ENCODE peak calls at places on chromosomes 7 and 10, in ten cellular contexts. E is suprapubic skin, T is upper lobe of right lung, D is PC-9, U is breast epithelium, P is ovary, M is fibroblast of lung, W is AG04450, J is ascending aorta, R is tibial artery. G is an unnamed sample.

GRCh38 chr7:116232920-116233319 is 22.6 kb downstream of the TES start:
- DNase-seq in D (no peak), J (no peak), R (no peak), P (no peak), T (no peak), W (no peak), M (no peak), E (no peak), U (no peak), G (no peak)

GRCh38 chr10:73480158-73480557 is 15.7 kb downstream of the PPP3CB start:
- DNase-seq in M (peak), D (no peak), E (no peak), P (no peak), W (no peak), T (no peak), J (no peak), R (no peak), U (no peak), G (peak)

GRCh38 chr7:108012499-108013430 is 9.8 kb upstream of the LAMB1 start:
- DNase-seq in U (no peak), M (peak), J (no peak), T (no peak), W (no peak), R (no peak), D (no peak), E (no peak), P (no peak), G (no peak)

GRCh38 chr7:87220026-87220733 is 648 bp upstream of the TMEM243 start:
- DNase-seq in R (peak), P (peak), U (peak), M (peak), J (peak), E (peak), D (peak), W (no peak), T (peak), G (peak)

GRCh38 chr7:157829491-157829890 is 492.7 kb downstream of the DNAJB6 start:
- DNase-seq in J (no peak), T (peak), P (no peak), R (no peak), E (no peak), M (no peak), D (no peak), W (no peak), U (no peak), G (no peak)

GRCh38 chr10:28012990-28013389 is 14.1 kb upstream of the ODAD2 start:
- DNase-seq in U (no peak), P (no peak), M (no peak), R (no peak), J (no peak), T (no peak), W (no peak), E (no peak), D (no peak), G (no peak)

GRCh38 chr7:136312592-136312991 is 335.4 kb upstream of the MTPN start:
- DNase-seq in W (no peak), T (no peak), P (no peak), U (no peak), E (no peak), R (no peak), J (no peak), D (no peak), M (no peak), G (no peak)

GRCh38 chr10:21135396-21135973 is 238.4 kb upstream of the NEBL start:
- DNase-seq in J (no peak), M (no peak), P (no peak), D (no peak), U (no peak), R (no peak), T (no peak), E (no peak), W (no peak), G (peak)

GRCh38 chr7:137952406-137952805 is 49.5 kb downstream of the CREB3L2 start:
- DNase-seq in T (no peak), E (no peak), J (no peak), D (peak), M (no peak), U (no peak), R (no peak), W (no peak), P (no peak), G (no peak)

GRCh38 chr7:8384901-8385300 is 48.5 kb upstream of the NXPH1 start:
- DNase-seq in P (no peak), R (no peak), T (no peak), E (no peak), J (no peak), W (no peak), D (no peak), M (no peak), U (no peak), G (no peak)

GRCh38 chr10:98320476-98321202 is 52.6 kb upstream of the LOXL4 start:
- DNase-seq in E (no peak), P (no peak), D (no peak), U (no peak), R (no peak), T (no peak), M (no peak), W (no peak), J (no peak), G (no peak)

GRCh38 chr10:43214071-43214955 is 52.6 kb downstream of the RASGEF1A start:
- DNase-seq in U (no peak), J (no peak), D (no peak), T (no peak), P (no peak), W (no peak), E (no peak), R (no peak), M (no peak), G (peak)

GRCh38 chr10:63723320-63723719 is 202.1 kb downstream of the REEP3 start:
- DNase-seq in U (no peak), W (no peak), J (no peak), R (no peak), T (no peak), M (no peak), E (no peak), D (no peak), P (no peak), G (no peak)

GRCh38 chr10:63726883-63727282 is 205.7 kb downstream of the REEP3 start:
- DNase-seq in T (no peak), U (no peak), D (no peak), J (no peak), M (no peak), R (no peak), W (no peak), P (no peak), E (no peak), G (no peak)

GRCh38 chr10:63722537-63722936 is 201.3 kb downstream of the REEP3 start:
- DNase-seq in U (peak), M (peak), D (no peak), R (peak), T (no peak), J (no peak), P (no peak), W (no peak), E (no peak), G (no peak)

GRCh38 chr10:63723741-63724140 is 202.5 kb downstream of the REEP3 start:
- DNase-seq in U (no peak), R (no peak), D (no peak), J (no peak), E (no peak), M (no peak), T (no peak), P (no peak), W (no peak), G (no peak)

GRCh38 chr10:63724922-63725321 is 203.7 kb downstream of the REEP3 start:
- DNase-seq in M (no peak), D (no peak), P (no peak), J (no peak), T (no peak), W (no peak), R (no peak), U (no peak), E (no peak), G (no peak)
- TF ChIP-seq CTCF in M (no peak), D (peak), P (no peak), J (no peak), T (no peak), W (peak), R (no peak), U (no peak), E (no peak), G (no peak)

GRCh38 chr7:50449501-50449880 is 659 bp downstream of the FIGNL1 start:
- DNase-seq in U (no peak), D (no peak), J (no peak), R (no peak), W (no peak), M (no peak), P (no peak), E (no peak), T (no peak), G (no peak)
- H3K27ac ChIP-seq in U (peak), D (peak), J (peak), R (peak), W (no peak), M (peak), P (peak), E (peak), T (peak), G (peak)

DNA sequence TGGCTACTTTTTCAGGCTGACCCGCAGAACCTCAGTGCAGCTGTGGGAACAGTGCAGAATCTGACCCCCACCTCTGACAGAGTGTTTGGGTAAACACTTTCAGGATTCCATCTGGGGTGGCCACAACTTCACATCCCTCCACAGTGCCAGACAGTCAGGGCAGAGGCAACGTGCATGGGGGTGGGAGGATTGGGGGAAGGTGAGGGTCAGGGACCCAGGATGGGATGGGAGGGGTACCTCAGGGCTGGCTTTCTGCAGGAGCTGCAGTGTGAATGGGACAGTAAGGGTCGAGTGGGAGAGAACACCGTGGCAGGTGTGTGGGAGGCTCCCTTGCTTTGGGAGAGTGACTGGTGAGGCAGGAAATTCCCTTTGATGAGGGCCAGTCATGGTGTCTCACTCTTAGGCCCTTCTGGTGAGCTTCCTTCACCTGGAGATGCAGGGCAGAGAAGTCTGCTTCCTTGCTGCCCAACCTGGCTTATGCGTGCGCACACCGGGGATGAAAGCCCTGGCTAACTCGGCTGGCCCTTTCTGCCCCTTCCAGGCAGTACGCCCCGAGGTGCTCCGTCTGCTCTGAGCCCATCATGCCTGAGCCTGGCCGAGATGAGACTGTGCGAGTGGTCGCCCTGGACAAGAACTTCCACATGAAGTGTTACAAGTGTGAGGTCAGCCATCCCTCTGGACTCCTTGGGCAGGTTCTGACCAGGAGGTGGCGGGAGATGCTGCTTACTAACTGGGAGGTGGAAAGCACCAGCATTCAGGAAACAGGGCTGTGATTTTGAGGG is 8.4 kb downstream of the ZYX start:
- DNase-seq in M (no peak), P (no peak), U (no peak), T (no peak), D (no peak), J (no peak), E (no peak), R (no peak), W (no peak), G (no peak)
- TF ChIP-seq CTCF in M (no peak), P (no peak), U (no peak), T (no peak), D (no peak), J (no peak), E (no peak), R (no peak), W (peak), G (no peak)

GRCh38 chr7:47514367-47514766 is 67.5 kb downstream of the TNS3 start:
- DNase-seq in M (no peak), E (no peak), U (no peak), J (no peak), W (no peak), P (no peak), D (no peak), R (no peak), T (no peak), G (no peak)
- H3K27ac ChIP-seq in M (peak), E (peak), U (no peak), J (peak), W (peak), P (peak), D (no peak), R (peak), T (no peak), G (no peak)

GRCh38 chr10:115580239-115580638 is 487.1 kb downstream of the ATRNL1 start:
- DNase-seq in J (no peak), T (no peak), E (no peak), W (no peak), U (no peak), R (no peak), P (no peak), D (no peak), M (no peak), G (no peak)
- TF ChIP-seq CTCF in J (no peak), T (no peak), E (no peak), W (no peak), U (no peak), R (no peak), P (no peak), D (no peak), M (no peak), G (no peak)

GRCh38 chr7:131552053-131552452 is 4.4 kb downstream of the PODXL start:
- DNase-seq in P (no peak), R (no peak), E (no peak), U (no peak), M (no peak), D (no peak), J (no peak), W (no peak), T (no peak), G (no peak)
- H3K27ac ChIP-seq in P (no peak), R (no peak), E (no peak), U (peak), M (no peak), D (no peak), J (no peak), W (no peak), T (no peak), G (no peak)

GRCh38 chr7:932651-932975 is 21.9 kb downstream of the ADAP1 start:
- DNase-seq in E (no peak), P (no peak), T (peak), M (no peak), D (no peak), W (no peak), J (no peak), R (no peak), U (no peak), G (no peak)

GRCh38 chr7:936131-937054 is 18.1 kb downstream of the ADAP1 start:
- DNase-seq in J (no peak), W (no peak), U (no peak), R (no peak), D (peak), P (no peak), E (no peak), T (peak), M (peak), G (peak)

GRCh38 chr7:934469-935320 is 19.8 kb downstream of the ADAP1 start:
- DNase-seq in W (no peak), J (no peak), U (no peak), E (no peak), T (peak), D (no peak), P (no peak), R (no peak), M (no peak), G (no peak)

GRCh38 chr7:937851-938484 is 16.5 kb downstream of the ADAP1 start:
- DNase-seq in W (no peak), J (no peak), M (no peak), R (no peak), U (no peak), T (peak), P (no peak), E (no peak), D (peak), G (no peak)

DNA sequence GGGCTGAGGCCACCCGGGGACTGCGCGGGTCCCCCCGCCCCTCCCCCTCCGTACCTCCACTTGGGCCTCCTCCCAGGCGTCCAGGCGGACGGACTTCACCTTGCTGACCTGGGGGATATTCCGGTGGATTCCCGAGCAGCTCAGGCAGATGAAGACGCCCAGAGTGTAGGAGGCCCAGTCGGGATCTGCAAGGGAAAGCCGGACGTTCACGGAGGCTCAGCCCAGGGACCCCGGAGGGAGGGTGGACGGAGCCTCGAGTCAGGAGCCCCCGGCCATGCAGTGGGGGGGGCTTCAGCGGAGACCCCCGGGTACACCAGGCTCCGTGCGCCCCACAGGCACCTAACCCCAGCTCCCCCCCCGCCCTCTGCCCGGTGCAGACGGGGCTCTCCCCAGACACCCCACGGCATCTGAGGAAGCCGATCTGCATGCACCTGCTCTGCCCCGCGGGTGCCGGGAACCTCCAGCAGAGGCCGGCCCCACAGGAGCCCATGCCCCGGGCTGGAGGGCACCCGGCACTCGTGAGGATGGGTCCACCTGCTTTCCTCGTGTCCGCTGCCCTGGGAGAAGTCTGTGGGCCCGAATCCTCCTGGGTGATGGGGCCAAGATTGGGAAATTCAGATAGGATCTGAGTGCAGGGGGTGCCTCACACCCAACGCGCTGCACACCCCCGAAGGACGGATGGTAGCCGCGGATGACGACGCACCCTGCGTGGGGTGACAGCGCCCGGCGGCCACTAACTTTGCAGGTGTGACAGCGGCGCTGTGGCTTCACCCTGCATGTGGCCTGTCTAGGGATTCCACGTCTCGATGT is 19.0 kb downstream of the ADAP1 start:
- DNase-seq in P (no peak), M (no peak), R (no peak), D (no peak), J (no peak), T (no peak), W (no peak), U (no peak), E (no peak), G (no peak)
- TF ChIP-seq CTCF in P (no peak), M (no peak), R (no peak), D (no peak), J (no peak), T (no peak), W (no peak), U (no peak), E (no peak), G (no peak)

GRCh38 chr7:130440527-130441365 is at the start of gene CEP41:
- DNase-seq in U (peak), P (peak), R (peak), M (peak), T (peak), J (peak), E (peak), W (peak), D (peak), G (peak)
- H3K27ac ChIP-seq in U (peak), P (peak), R (peak), M (peak), T (peak), J (peak), E (peak), W (peak), D (peak), G (peak)

DNA sequence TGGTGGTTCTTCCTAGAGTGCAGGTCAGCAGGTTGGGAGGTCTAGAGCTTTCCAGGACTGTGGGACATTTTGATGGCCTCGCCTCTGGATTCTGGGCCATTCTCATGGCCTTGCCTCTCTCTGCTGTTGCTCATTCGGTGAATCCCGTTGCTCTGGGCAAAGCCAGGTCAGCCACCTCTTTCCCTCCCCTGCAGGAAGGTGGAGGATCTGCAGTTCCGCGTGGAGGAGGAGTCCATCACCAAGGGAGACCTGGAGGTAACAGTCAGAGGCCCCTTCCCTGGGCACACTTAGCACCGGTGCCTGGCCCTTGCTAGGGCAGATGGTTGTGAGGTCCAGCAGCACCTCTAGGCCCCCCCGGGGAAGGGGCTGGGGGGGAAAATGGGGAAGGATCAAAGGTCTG is 74.9 kb downstream of the CLIP2 start:
- DNase-seq in D (no peak), T (no peak), J (no peak), U (no peak), M (no peak), W (no peak), R (no peak), E (no peak), P (no peak), G (no peak)
- TF ChIP-seq CTCF in D (no peak), T (peak), J (no peak), U (no peak), M (no peak), W (peak), R (no peak), E (no peak), P (no peak), G (no peak)

DNA sequence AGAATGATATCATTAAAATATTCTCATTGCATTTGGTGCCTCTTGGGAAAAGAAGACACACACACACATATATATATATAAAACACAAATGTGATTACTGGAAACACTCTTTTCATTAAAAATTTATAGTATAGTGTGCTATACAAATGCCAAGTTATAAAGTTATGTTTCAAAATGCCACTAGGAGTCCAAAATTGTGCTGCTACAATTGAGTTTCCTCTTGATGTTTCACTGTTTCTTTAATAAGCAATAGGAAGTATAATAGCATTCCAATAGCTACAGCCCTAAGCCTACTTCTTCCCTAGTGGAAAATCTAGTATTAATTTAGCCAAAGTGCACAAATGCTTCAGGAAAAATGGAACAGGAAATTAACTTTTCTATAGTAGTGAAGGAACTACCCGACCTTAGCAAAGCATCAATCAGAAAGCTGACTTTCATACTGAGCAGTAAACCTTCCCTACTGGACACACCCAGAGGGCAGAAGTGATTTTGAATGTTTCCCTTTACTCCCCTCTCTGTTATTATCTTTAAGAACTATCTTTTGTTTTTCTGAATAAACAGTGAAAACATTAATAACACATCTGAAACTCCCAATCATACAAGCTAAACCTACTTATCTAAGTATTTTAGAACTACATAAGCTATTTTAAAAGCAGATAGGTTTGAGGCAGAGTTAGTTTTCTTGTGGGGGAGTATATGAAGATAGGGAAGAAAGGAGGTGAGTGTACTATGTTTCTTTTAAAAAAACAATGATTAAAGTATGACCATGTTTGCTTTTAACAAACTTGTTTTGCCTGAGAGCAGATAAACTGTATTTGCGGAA is 13.6 kb downstream of the CPED1 start:
- DNase-seq in P (no peak), M (peak), W (no peak), T (no peak), U (no peak), R (no peak), E (no peak), J (no peak), D (no peak), G (no peak)
- H3K27ac ChIP-seq in P (peak), M (peak), W (peak), T (no peak), U (no peak), R (peak), E (no peak), J (peak), D (no peak), G (no peak)